ENCODE peak calls at places on chromosome 14, in six cellular contexts. One of them, this sample, is unnamed.

GRCh38 chr14:87153391-87153790 is 839.6 kb downstream of the GALC start:
- DNase-seq in activated naive CD8-positive, alpha-beta T cell treated with anti-CD3 and anti-CD28 coated beads, Interleukin-2, amount 50 U/mL, for 24 hours: no peak
- DNase-seq in T-helper 22 cell: no peak
- DNase-seq in Peyer's patch: no peak
- DNase-seq in epithelial cell of proximal tubule: no peak
- DNase-seq in aorta: no peak
- DNase-seq in this sample: no peak

GRCh38 chr14:71408362-71409035 is 501.2 kb downstream of the PCNX1 start:
- DNase-seq in Peyer's patch: no peak
- DNase-seq in T-helper 22 cell: no peak
- DNase-seq in aorta: no peak
- DNase-seq in activated naive CD8-positive, alpha-beta T cell treated with anti-CD3 and anti-CD28 coated beads, Interleukin-2, amount 50 U/mL, for 24 hours: no peak
- DNase-seq in epithelial cell of proximal tubule: no peak
- DNase-seq in this sample: no peak

GRCh38 chr14:73463411-73463810 is 5.1 kb upstream of the NUMB start:
- DNase-seq in T-helper 22 cell: no peak
- DNase-seq in epithelial cell of proximal tubule: peak
- DNase-seq in aorta: peak
- DNase-seq in activated naive CD8-positive, alpha-beta T cell treated with anti-CD3 and anti-CD28 coated beads, Interleukin-2, amount 50 U/mL, for 24 hours: peak
- DNase-seq in Peyer's patch: no peak
- DNase-seq in this sample: no peak

GRCh38 chr14:67580336-67581230 is 19.5 kb downstream of the PIGH start:
- DNase-seq in epithelial cell of proximal tubule: no peak
- DNase-seq in activated naive CD8-positive, alpha-beta T cell treated with anti-CD3 and anti-CD28 coated beads, Interleukin-2, amount 50 U/mL, for 24 hours: no peak
- DNase-seq in Peyer's patch: no peak
- DNase-seq in aorta: no peak
- DNase-seq in T-helper 22 cell: no peak
- DNase-seq in this sample: no peak

GRCh38 chr14:36657409-36658090 is 4.1 kb upstream of the PAX9 start:
- DNase-seq in Peyer's patch: no peak
- DNase-seq in aorta: peak
- DNase-seq in epithelial cell of proximal tubule: no peak
- DNase-seq in activated naive CD8-positive, alpha-beta T cell treated with anti-CD3 and anti-CD28 coated beads, Interleukin-2, amount 50 U/mL, for 24 hours: no peak
- DNase-seq in T-helper 22 cell: no peak
- DNase-seq in this sample: no peak

GRCh38 chr14:65156568-65157366 is 54.5 kb upstream of the MAX start:
- DNase-seq in epithelial cell of proximal tubule: no peak
- DNase-seq in Peyer's patch: peak
- DNase-seq in T-helper 22 cell: no peak
- DNase-seq in aorta: peak
- DNase-seq in activated naive CD8-positive, alpha-beta T cell treated with anti-CD3 and anti-CD28 coated beads, Interleukin-2, amount 50 U/mL, for 24 hours: no peak
- DNase-seq in this sample: no peak

GRCh38 chr14:85257287-85257686 is 272.7 kb upstream of the FLRT2 start:
- DNase-seq in epithelial cell of proximal tubule: no peak
- DNase-seq in aorta: no peak
- DNase-seq in T-helper 22 cell: no peak
- DNase-seq in activated naive CD8-positive, alpha-beta T cell treated with anti-CD3 and anti-CD28 coated beads, Interleukin-2, amount 50 U/mL, for 24 hours: no peak
- DNase-seq in Peyer's patch: no peak
- DNase-seq in this sample: no peak

GRCh38 chr14:64501326-64502171 is 2.1 kb downstream of the ZBTB25 start:
- DNase-seq in T-helper 22 cell: peak
- DNase-seq in Peyer's patch: no peak
- DNase-seq in activated naive CD8-positive, alpha-beta T cell treated with anti-CD3 and anti-CD28 coated beads, Interleukin-2, amount 50 U/mL, for 24 hours: peak
- DNase-seq in aorta: peak
- DNase-seq in epithelial cell of proximal tubule: peak
- DNase-seq in this sample: peak

GRCh38 chr14:52332269-52332668 is 18.2 kb downstream of the PTGER2 start:
- DNase-seq in Peyer's patch: no peak
- DNase-seq in epithelial cell of proximal tubule: no peak
- DNase-seq in activated naive CD8-positive, alpha-beta T cell treated with anti-CD3 and anti-CD28 coated beads, Interleukin-2, amount 50 U/mL, for 24 hours: no peak
- DNase-seq in T-helper 22 cell: no peak
- DNase-seq in aorta: no peak
- DNase-seq in this sample: no peak

GRCh38 chr14:23319746-23320583 is 1.3 kb upstream of the PABPN1 start:
- DNase-seq in Peyer's patch: no peak
- DNase-seq in epithelial cell of proximal tubule: no peak
- DNase-seq in activated naive CD8-positive, alpha-beta T cell treated with anti-CD3 and anti-CD28 coated beads, Interleukin-2, amount 50 U/mL, for 24 hours: no peak
- DNase-seq in T-helper 22 cell: no peak
- DNase-seq in aorta: no peak
- DNase-seq in this sample: no peak

GRCh38 chr14:65854215-65854614 is 441.7 kb downstream of the FUT8 start:
- DNase-seq in epithelial cell of proximal tubule: no peak
- DNase-seq in aorta: no peak
- DNase-seq in activated naive CD8-positive, alpha-beta T cell treated with anti-CD3 and anti-CD28 coated beads, Interleukin-2, amount 50 U/mL, for 24 hours: no peak
- DNase-seq in Peyer's patch: no peak
- DNase-seq in T-helper 22 cell: no peak
- DNase-seq in this sample: no peak

GRCh38 chr14:59474172-59474571 is 9.0 kb upstream of the GPR135 start:
- DNase-seq in activated naive CD8-positive, alpha-beta T cell treated with anti-CD3 and anti-CD28 coated beads, Interleukin-2, amount 50 U/mL, for 24 hours: no peak
- DNase-seq in T-helper 22 cell: no peak
- DNase-seq in epithelial cell of proximal tubule: no peak
- DNase-seq in Peyer's patch: no peak
- DNase-seq in aorta: no peak
- DNase-seq in this sample: no peak

GRCh38 chr14:49970474-49971147 is 77.7 kb downstream of the ARF6 start:
- DNase-seq in aorta: no peak
- DNase-seq in activated naive CD8-positive, alpha-beta T cell treated with anti-CD3 and anti-CD28 coated beads, Interleukin-2, amount 50 U/mL, for 24 hours: no peak
- DNase-seq in T-helper 22 cell: no peak
- DNase-seq in Peyer's patch: no peak
- DNase-seq in epithelial cell of proximal tubule: no peak
- DNase-seq in this sample: peak

GRCh38 chr14:68384335-68384734 is 408.5 kb downstream of the ZFP36L1 start:
- DNase-seq in aorta: peak
- DNase-seq in activated naive CD8-positive, alpha-beta T cell treated with anti-CD3 and anti-CD28 coated beads, Interleukin-2, amount 50 U/mL, for 24 hours: no peak
- DNase-seq in Peyer's patch: no peak
- DNase-seq in T-helper 22 cell: no peak
- DNase-seq in epithelial cell of proximal tubule: no peak
- DNase-seq in this sample: no peak

GRCh38 chr14:29321646-29322045 is 555.1 kb downstream of the FOXG1 start:
- DNase-seq in Peyer's patch: no peak
- DNase-seq in epithelial cell of proximal tubule: peak
- DNase-seq in aorta: no peak
- DNase-seq in T-helper 22 cell: no peak
- DNase-seq in activated naive CD8-positive, alpha-beta T cell treated with anti-CD3 and anti-CD28 coated beads, Interleukin-2, amount 50 U/mL, for 24 hours: no peak
- DNase-seq in this sample: no peak

GRCh38 chr14:88232783-88233182 is 90.3 kb downstream of the KCNK10 start:
- DNase-seq in epithelial cell of proximal tubule: no peak
- DNase-seq in activated naive CD8-positive, alpha-beta T cell treated with anti-CD3 and anti-CD28 coated beads, Interleukin-2, amount 50 U/mL, for 24 hours: no peak
- DNase-seq in aorta: no peak
- DNase-seq in T-helper 22 cell: no peak
- DNase-seq in Peyer's patch: no peak
- DNase-seq in this sample: no peak

GRCh38 chr14:55026441-55026792 is 482 bp downstream of the WDHD1 start:
- DNase-seq in T-helper 22 cell: no peak
- DNase-seq in epithelial cell of proximal tubule: no peak
- DNase-seq in aorta: no peak
- DNase-seq in activated naive CD8-positive, alpha-beta T cell treated with anti-CD3 and anti-CD28 coated beads, Interleukin-2, amount 50 U/mL, for 24 hours: no peak
- DNase-seq in Peyer's patch: no peak
- DNase-seq in this sample: no peak

GRCh38 chr14:73785336-73785833 is 66.2 kb upstream of the PTGR2 start:
- DNase-seq in activated naive CD8-positive, alpha-beta T cell treated with anti-CD3 and anti-CD28 coated beads, Interleukin-2, amount 50 U/mL, for 24 hours: no peak
- DNase-seq in T-helper 22 cell: no peak
- DNase-seq in aorta: peak
- DNase-seq in Peyer's patch: peak
- DNase-seq in epithelial cell of proximal tubule: peak
- DNase-seq in this sample: no peak

GRCh38 chr14:70094631-70095030 is 94.1 kb downstream of the SLC8A3 start:
- DNase-seq in aorta: no peak
- DNase-seq in activated naive CD8-positive, alpha-beta T cell treated with anti-CD3 and anti-CD28 coated beads, Interleukin-2, amount 50 U/mL, for 24 hours: no peak
- DNase-seq in epithelial cell of proximal tubule: no peak
- DNase-seq in T-helper 22 cell: no peak
- DNase-seq in Peyer's patch: no peak
- DNase-seq in this sample: no peak

GRCh38 chr14:103542545-103543088 is 13.6 kb downstream of the TRMT61A start:
- DNase-seq in activated naive CD8-positive, alpha-beta T cell treated with anti-CD3 and anti-CD28 coated beads, Interleukin-2, amount 50 U/mL, for 24 hours: no peak
- DNase-seq in Peyer's patch: no peak
- DNase-seq in epithelial cell of proximal tubule: no peak
- DNase-seq in T-helper 22 cell: no peak
- DNase-seq in aorta: peak
- DNase-seq in this sample: no peak

GRCh38 chr14:49992901-49993335 is 100.0 kb downstream of the ARF6 start:
- DNase-seq in aorta: no peak
- DNase-seq in epithelial cell of proximal tubule: no peak
- DNase-seq in Peyer's patch: no peak
- DNase-seq in T-helper 22 cell: no peak
- DNase-seq in activated naive CD8-positive, alpha-beta T cell treated with anti-CD3 and anti-CD28 coated beads, Interleukin-2, amount 50 U/mL, for 24 hours: peak
- DNase-seq in this sample: no peak

GRCh38 chr14:38808734-38809455 is 294.1 kb downstream of the SEC23A start:
- DNase-seq in T-helper 22 cell: no peak
- DNase-seq in epithelial cell of proximal tubule: no peak
- DNase-seq in aorta: no peak
- DNase-seq in activated naive CD8-positive, alpha-beta T cell treated with anti-CD3 and anti-CD28 coated beads, Interleukin-2, amount 50 U/mL, for 24 hours: no peak
- DNase-seq in Peyer's patch: no peak
- DNase-seq in this sample: peak

GRCh38 chr14:32480337-32480736 is 151.2 kb downstream of the AKAP6 start:
- DNase-seq in aorta: no peak
- DNase-seq in T-helper 22 cell: no peak
- DNase-seq in Peyer's patch: no peak
- DNase-seq in epithelial cell of proximal tubule: no peak
- DNase-seq in activated naive CD8-positive, alpha-beta T cell treated with anti-CD3 and anti-CD28 coated beads, Interleukin-2, amount 50 U/mL, for 24 hours: no peak
- DNase-seq in this sample: no peak

GRCh38 chr14:36426836-36427235 is 93.2 kb downstream of the NKX2-1 start:
- DNase-seq in aorta: no peak
- DNase-seq in activated naive CD8-positive, alpha-beta T cell treated with anti-CD3 and anti-CD28 coated beads, Interleukin-2, amount 50 U/mL, for 24 hours: no peak
- DNase-seq in T-helper 22 cell: no peak
- DNase-seq in Peyer's patch: no peak
- DNase-seq in epithelial cell of proximal tubule: no peak
- DNase-seq in this sample: no peak

GRCh38 chr14:95389471-95390011 is 69.8 kb upstream of the CLMN start:
- DNase-seq in aorta: peak
- DNase-seq in T-helper 22 cell: no peak
- DNase-seq in Peyer's patch: no peak
- DNase-seq in epithelial cell of proximal tubule: no peak
- DNase-seq in activated naive CD8-positive, alpha-beta T cell treated with anti-CD3 and anti-CD28 coated beads, Interleukin-2, amount 50 U/mL, for 24 hours: no peak
- DNase-seq in this sample: no peak